ENCODE peak calls at places on chromosomes 12 and 14, in four cellular contexts. I is IMR-90, C is neuronal stem cell, T is H9. N is an unnamed sample.

GRCh38 chr12:47717046-47717442 is 8.2 kb downstream of the ENDOU start:
- DNase-seq in I (no peak), C (no peak), T (no peak), N (no peak)

GRCh38 chr12:124453419-124454351 is 113.7 kb downstream of the NCOR2 start:
- DNase-seq in I (peak), C (no peak), T (no peak), N (peak)

GRCh38 chr12:74317078-74317581 is 220.5 kb upstream of the ATXN7L3B start:
- DNase-seq in I (no peak), C (peak), T (peak), N (peak)

GRCh38 chr12:13039557-13039956 is 4.6 kb upstream of the FAM234B start:
- DNase-seq in I (no peak), C (no peak), T (no peak), N (no peak)

GRCh38 chr14:92959189-92959531 is 36.2 kb downstream of the CHGA start:
- DNase-seq in I (no peak), C (no peak), T (no peak), N (no peak)

GRCh38 chr14:56118611-56119181 is 485 bp downstream of the PELI2 start:
- DNase-seq in I (no peak), C (no peak), T (no peak), N (no peak)

GRCh38 chr14:90140956-90141316 is 79.1 kb downstream of the KCNK13 start:
- DNase-seq in I (peak), C (no peak), T (no peak), N (peak)

GRCh38 chr12:38282886-38283285 is 33.7 kb upstream of the ALG10B start:
- DNase-seq in I (no peak), C (no peak), T (no peak), N (no peak)

GRCh38 chr12:123132951-123133619 is 17.8 kb downstream of the PITPNM2 start:
- DNase-seq in I (no peak), C (no peak), T (no peak), N (no peak)

GRCh38 chr12:98646165-98646764 is 1.2 kb downstream of the APAF1 start:
- DNase-seq in I (peak), C (no peak), T (no peak), N (peak)

GRCh38 chr12:48985475-48985897 is 7.4 kb downstream of the WNT1 start:
- DNase-seq in I (no peak), C (no peak), T (no peak), N (no peak)

GRCh38 chr14:61342486-61342885 is 21.1 kb downstream of the PRKCH start:
- DNase-seq in I (no peak), C (no peak), T (no peak), N (no peak)

DNA sequence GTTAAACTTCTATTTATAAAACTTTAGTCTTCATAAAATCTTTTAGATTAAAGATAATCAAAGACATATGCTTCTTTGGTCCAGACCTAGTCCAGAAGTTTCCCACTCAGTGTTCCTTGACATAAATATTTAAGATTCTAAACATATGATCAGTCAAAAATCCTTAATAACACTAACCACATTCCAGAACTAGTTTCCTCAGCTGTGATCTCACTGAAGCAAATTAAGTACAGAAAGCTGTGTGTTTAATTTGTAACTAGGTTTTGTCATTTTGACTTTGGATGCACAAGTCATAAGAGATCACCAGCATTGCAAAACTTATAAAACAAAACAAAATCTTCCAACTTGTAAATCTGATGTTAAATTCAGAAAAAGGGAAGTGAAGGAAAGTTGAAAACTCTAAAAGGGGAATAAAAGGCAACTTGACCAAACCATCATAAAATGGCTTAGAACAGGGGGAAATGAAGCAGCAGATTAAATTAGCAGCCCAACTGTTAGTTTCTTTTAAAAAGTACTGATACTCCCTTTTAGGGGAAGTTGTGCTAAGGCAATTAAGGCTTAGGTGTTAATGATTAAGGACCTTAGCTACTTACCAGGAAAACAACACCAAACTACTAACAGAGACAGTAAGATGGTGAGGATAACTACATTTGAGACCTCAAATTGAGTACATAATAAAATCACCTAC is 56.6 kb downstream of the SH2B3 start:
- DNase-seq in I (peak), C (no peak), T (no peak), N (no peak)
- H3K9ac ChIP-seq in I (no peak), C (no peak), T (no peak), N (peak)

GRCh38 chr14:68633131-68633991 is 159.5 kb downstream of the ZFP36L1 start:
- DNase-seq in I (no peak), C (no peak), T (peak), N (no peak)

GRCh38 chr14:68636597-68636996 is 156.3 kb downstream of the ZFP36L1 start:
- DNase-seq in I (no peak), C (no peak), T (no peak), N (no peak)

GRCh38 chr14:68632591-68632895 is 160.3 kb downstream of the ZFP36L1 start:
- DNase-seq in I (no peak), C (no peak), T (no peak), N (no peak)

GRCh38 chr14:68634874-68635601 is 157.8 kb downstream of the ZFP36L1 start:
- DNase-seq in I (no peak), C (no peak), T (no peak), N (no peak)

DNA sequence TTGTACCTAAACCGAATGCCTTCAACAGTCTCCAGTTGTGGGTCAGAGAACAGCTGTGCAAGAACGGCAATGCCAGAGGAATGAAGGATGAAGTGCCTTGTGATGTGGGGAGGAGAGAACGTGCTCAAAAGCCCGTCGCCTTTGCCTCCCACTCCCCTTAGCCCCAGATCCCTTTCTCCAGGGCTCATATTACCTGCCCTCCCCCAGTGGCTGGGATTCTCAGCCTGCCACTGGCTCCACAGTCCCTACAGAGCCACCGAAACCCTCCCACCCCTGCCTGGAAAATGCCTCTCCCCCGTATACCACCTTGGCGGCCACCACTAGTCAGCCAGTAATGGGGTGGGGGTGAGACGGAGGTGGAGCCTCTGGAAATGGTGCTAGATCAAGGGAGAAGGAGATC is 158.5 kb downstream of the ZFP36L1 start:
- DNase-seq in I (no peak), C (no peak), T (peak), N (no peak)
- H2BK120ac ChIP-seq in I (peak), C (no peak), T (no peak), N (peak)

DNA sequence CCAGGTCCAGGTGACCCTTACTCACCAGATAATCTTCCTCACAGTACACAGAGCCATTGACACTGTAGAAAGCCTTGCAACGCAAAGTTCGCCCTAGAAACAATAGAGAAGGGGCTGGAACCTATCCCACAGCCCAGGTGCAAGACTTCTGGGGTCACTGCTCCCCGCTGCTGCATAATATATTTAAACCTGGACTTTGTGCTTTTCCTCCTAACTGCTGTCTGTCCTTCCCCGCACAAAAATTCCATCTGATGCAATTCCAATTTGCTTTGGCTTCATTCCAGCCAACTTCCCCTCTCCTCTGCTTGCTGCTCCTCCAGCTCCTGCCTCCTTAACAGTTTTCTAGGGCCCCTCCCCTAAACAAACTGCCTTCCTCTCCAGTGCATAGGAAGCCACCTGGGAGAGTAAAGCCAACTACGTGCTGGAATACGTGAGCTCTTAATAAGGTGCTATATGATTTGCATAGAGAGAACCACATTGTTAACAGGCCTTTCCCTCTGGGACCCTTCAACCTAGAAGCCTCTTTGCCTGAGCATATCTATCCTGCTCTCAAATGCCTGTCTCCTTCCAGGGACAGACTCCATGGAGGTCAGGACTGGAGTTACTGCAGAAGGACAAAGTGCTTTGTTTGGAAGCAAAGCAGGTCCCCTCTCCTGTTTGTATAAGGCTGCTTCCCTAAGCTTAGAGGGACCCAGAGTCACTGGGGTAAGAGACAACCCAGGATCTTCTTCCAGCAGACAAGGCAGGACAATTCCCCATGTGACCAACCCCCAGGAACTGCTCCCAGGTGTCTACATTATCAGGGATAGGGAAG is 5.5 kb downstream of the AJUBA start:
- DNase-seq in I (peak), C (no peak), T (no peak), N (peak)
- H3K9ac ChIP-seq in I (peak), C (no peak), T (no peak), N (peak)

GRCh38 chr14:62691613-62692489 is 353.4 kb downstream of the KCNH5 start:
- DNase-seq in I (peak), C (no peak), T (no peak), N (peak)
- H2BK120ac ChIP-seq in I (peak), C (no peak), T (no peak), N (peak)

DNA sequence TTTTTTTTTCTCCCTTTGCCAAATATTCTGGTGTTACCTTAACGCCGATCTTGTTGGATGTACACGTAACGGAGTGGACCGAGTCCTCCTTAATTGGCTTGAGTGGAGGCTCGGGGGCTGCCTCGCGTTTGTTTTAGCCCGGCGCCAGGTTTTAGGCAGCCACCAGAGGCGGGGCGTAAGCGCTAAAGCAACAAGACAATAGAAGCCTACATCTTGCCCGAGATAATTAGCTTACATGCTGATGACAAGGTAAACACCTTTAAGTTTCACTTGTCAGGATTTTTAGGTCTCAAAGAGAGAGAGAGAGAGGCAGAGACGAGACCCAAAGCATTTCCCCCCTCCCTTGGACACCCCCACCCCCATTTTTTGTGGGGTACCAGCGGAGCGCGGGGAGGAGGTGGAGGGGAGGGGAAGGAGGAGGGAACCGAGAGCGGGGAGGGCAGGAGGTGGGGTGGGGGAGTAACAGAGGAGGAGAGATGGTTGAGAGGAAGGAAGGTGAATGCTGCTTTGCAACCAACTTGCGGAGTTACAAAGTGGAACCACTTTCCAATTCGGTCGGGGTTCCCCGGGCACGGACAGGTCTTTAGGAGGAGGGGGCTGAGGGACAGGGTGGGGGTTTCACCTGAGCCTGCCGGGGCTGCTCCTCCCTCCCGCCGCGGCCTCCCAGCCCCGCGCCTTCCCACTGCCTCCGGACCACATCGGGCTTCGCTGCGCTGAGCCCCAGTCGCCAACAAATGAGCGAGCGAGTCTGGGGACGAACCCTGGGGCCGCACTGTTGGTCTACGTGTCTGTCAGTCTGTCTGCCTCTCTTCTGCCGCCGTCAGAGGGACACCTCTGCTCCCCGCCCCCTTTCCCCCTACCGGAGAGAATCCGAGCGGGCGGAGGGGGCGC is at the start of gene NKX2-1:
- DNase-seq in I (no peak), C (peak), T (peak), N (no peak)
- H3K9ac ChIP-seq in I (no peak), C (peak), T (no peak), N (no peak)

GRCh38 chr14:53591816-53592215 is 364.8 kb downstream of the BMP4 start:
- DNase-seq in I (peak), C (no peak), T (no peak), N (no peak)

GRCh38 chr14:53601409-53601808 is 355.2 kb downstream of the BMP4 start:
- DNase-seq in I (no peak), C (no peak), T (no peak), N (no peak)

GRCh38 chr14:53599221-53599945 is 357.2 kb downstream of the BMP4 start:
- DNase-seq in I (peak), C (no peak), T (no peak), N (no peak)

DNA sequence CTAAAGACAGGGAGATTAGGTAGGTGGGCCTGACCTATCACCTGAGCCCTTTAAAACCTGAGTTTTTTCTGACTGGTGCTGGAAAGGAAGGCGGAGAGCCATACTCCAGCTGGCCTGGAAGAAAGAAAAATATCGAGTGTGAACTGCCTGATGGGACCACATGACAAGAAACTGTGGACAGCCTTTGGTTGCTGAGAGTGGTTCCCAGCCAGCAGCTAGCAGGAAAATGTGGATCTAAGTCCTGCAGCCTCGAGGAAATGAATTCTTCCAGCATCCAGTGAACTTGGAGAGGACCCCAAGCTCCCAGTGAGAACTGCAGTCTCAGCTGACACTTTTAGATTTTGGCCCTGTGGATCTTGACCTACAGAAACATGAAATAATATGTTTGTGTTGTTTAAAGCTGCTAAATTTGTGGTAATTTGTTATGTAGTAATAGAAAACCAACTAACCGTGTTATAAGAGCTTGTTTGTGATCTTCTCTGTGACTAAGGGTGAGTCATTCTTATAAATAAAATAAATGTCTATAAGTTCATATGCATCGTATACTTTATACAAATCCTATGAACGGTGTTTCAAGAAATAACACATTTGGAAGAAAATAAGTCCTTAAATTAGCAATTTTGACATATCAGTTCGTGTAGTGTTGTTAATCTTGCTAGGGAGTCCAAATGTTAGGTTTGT is 359.6 kb downstream of the BMP4 start:
- DNase-seq in I (peak), C (no peak), T (no peak), N (peak)
- H2BK120ac ChIP-seq in I (no peak), C (no peak), T (no peak), N (no peak)